ENCODE peak calls at places on chromosomes 7 and 10, in six cellular contexts. R, L, A, Z, Y and C are unnamed samples.

GRCh38 chr7:45625067-45625466 is 50.9 kb downstream of the ADCY1 start:
- DNase-seq in R (no peak), L (no peak), A (no peak), Z (no peak), Y (no peak), C (no peak)

GRCh38 chr10:121154846-121155245 is 303.7 kb downstream of the WDR11 start:
- DNase-seq in R (peak), L (no peak), A (no peak), Z (no peak), Y (no peak), C (no peak)

GRCh38 chr7:151251328-151251925 is 2.9 kb upstream of the SMARCD3 start:
- DNase-seq in R (no peak), L (no peak), A (no peak), Z (no peak), Y (peak), C (no peak)

GRCh38 chr10:121490906-121491519 is 107.2 kb downstream of the FGFR2 start:
- DNase-seq in R (no peak), L (no peak), A (no peak), Z (no peak), Y (no peak), C (no peak)

GRCh38 chr10:73910764-73911552 is at the start of gene PLAU:
- DNase-seq in R (no peak), L (no peak), A (no peak), Z (peak), Y (peak), C (no peak)

GRCh38 chr10:29840516-29841276 is 205.9 kb upstream of the SVIL start:
- DNase-seq in R (no peak), L (no peak), A (no peak), Z (no peak), Y (no peak), C (no peak)

GRCh38 chr7:1355568-1356340 is 103.5 kb downstream of the MICALL2 start:
- DNase-seq in R (no peak), L (no peak), A (no peak), Z (no peak), Y (no peak), C (no peak)

GRCh38 chr7:29946428-29947186 is 43.0 kb downstream of the SCRN1 start:
- DNase-seq in R (peak), L (peak), A (no peak), Z (no peak), Y (peak), C (no peak)

GRCh38 chr7:9709211-9709610 is 1264.5 kb upstream of the PHF14 start:
- DNase-seq in R (no peak), L (no peak), A (no peak), Z (no peak), Y (no peak), C (no peak)

GRCh38 chr10:14667748-14668147 is 106.9 kb downstream of the FAM107B start:
- DNase-seq in R (no peak), L (no peak), A (no peak), Z (no peak), Y (no peak), C (no peak)

GRCh38 chr10:130242483-130242882 is 106.3 kb downstream of the GLRX3 start:
- DNase-seq in R (no peak), L (no peak), A (no peak), Z (no peak), Y (no peak), C (peak)

GRCh38 chr7:5183899-5184298 is 6.1 kb upstream of the WIPI2 start:
- DNase-seq in R (no peak), L (no peak), A (no peak), Z (no peak), Y (no peak), C (no peak)

GRCh38 chr10:5583525-5584175 is 58.9 kb downstream of the CALML3 start:
- DNase-seq in R (no peak), L (no peak), A (peak), Z (no peak), Y (peak), C (peak)

GRCh38 chr7:142516038-142516501 is 233.2 kb upstream of the PRSS1 start:
- DNase-seq in R (peak), L (peak), A (peak), Z (peak), Y (peak), C (peak)

GRCh38 chr7:156117542-156118245 is 305.4 kb upstream of the SHH start:
- DNase-seq in R (no peak), L (no peak), A (no peak), Z (no peak), Y (no peak), C (no peak)

GRCh38 chr10:91799580-91799975 is 1.4 kb downstream of the TNKS2 start:
- DNase-seq in R (no peak), L (no peak), A (no peak), Z (no peak), Y (no peak), C (no peak)

GRCh38 chr7:149690688-149691446 is 82.5 kb downstream of the ZNF467 start:
- DNase-seq in R (peak), L (peak), A (no peak), Z (peak), Y (peak), C (no peak)

GRCh38 chr7:12746211-12746610 is 58.8 kb downstream of the ARL4A start:
- DNase-seq in R (no peak), L (no peak), A (no peak), Z (no peak), Y (no peak), C (no peak)

DNA sequence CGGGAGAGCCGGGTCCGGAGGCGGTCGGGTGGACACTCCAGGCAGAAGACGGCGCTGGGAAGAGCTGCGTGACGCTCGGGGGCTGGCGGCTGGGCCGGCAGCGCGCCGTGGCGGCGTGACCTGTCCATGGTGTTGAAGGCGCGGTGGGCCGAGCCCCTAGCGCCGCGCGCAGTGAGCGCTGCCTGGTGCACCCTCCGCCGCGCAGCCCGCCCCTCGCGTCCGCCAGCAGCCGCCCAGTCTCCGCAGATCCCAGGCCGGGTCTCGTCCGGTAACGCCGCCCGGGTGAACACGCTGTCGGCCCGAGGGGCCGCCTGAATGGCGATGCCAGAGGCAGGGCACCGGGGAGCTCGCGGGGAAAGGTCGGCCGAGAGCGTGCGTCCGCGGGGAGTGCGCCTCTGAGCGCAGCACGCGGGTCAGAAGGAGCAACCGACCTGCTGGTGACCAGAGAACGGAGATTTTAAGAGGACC is 657 bp upstream of the TMEM178B start:
- DNase-seq in R (peak), L (no peak), A (no peak), Z (no peak), Y (no peak), C (no peak)
- TF ChIP-seq ZNF274 in R (no peak), L (no peak), A (no peak), Z (no peak), Y (no peak), C (no peak)

GRCh38 chr7:157831143-157831900 is 494.5 kb downstream of the DNAJB6 start:
- DNase-seq in R (no peak), L (no peak), A (no peak), Z (no peak), Y (no peak), C (no peak)

GRCh38 chr7:157828881-157829280 is 492.1 kb downstream of the DNAJB6 start:
- DNase-seq in R (no peak), L (no peak), A (no peak), Z (no peak), Y (no peak), C (no peak)

GRCh38 chr7:157829491-157829890 is 492.7 kb downstream of the DNAJB6 start:
- DNase-seq in R (no peak), L (no peak), A (no peak), Z (no peak), Y (no peak), C (no peak)

GRCh38 chr7:157831901-157832810 is 495.4 kb downstream of the DNAJB6 start:
- DNase-seq in R (no peak), L (no peak), A (no peak), Z (no peak), Y (no peak), C (no peak)

GRCh38 chr7:157830331-157830730 is 493.5 kb downstream of the DNAJB6 start:
- DNase-seq in R (no peak), L (no peak), A (no peak), Z (no peak), Y (no peak), C (no peak)
- TF ChIP-seq ZNF274 in R (no peak), L (no peak), A (no peak), Z (no peak), Y (no peak), C (no peak)

GRCh38 chr10:45410807-45411606 is 37.0 kb downstream of the ALOX5 start:
- DNase-seq in R (no peak), L (no peak), A (no peak), Z (peak), Y (no peak), C (no peak)
- TF ChIP-seq ZNF274 in R (no peak), L (no peak), A (no peak), Z (no peak), Y (no peak), C (no peak)

GRCh38 chr7:106867641-106868351 is 2.7 kb downstream of the PIK3CG start:
- DNase-seq in R (no peak), L (no peak), A (no peak), Z (no peak), Y (no peak), C (no peak)
- TF ChIP-seq ZNF274 in R (no peak), L (no peak), A (no peak), Z (no peak), Y (no peak), C (no peak)

GRCh38 chr10:21278491-21279216 is 246.8 kb downstream of the SKIDA1 start:
- DNase-seq in R (peak), L (peak), A (peak), Z (peak), Y (peak), C (peak)

GRCh38 chr10:21281173-21281572 is 244.3 kb downstream of the SKIDA1 start:
- DNase-seq in R (no peak), L (no peak), A (no peak), Z (no peak), Y (no peak), C (no peak)

GRCh38 chr10:21280037-21280436 is 245.4 kb downstream of the SKIDA1 start:
- DNase-seq in R (no peak), L (no peak), A (no peak), Z (no peak), Y (no peak), C (no peak)

GRCh38 chr10:21281765-21282484 is 243.6 kb downstream of the SKIDA1 start:
- DNase-seq in R (no peak), L (no peak), A (no peak), Z (no peak), Y (peak), C (peak)

GRCh38 chr10:21279217-21279575 is 246.3 kb downstream of the SKIDA1 start:
- DNase-seq in R (no peak), L (no peak), A (no peak), Z (no peak), Y (no peak), C (no peak)
- TF ChIP-seq ZNF274 in R (no peak), L (no peak), A (no peak), Z (no peak), Y (no peak), C (no peak)

DNA sequence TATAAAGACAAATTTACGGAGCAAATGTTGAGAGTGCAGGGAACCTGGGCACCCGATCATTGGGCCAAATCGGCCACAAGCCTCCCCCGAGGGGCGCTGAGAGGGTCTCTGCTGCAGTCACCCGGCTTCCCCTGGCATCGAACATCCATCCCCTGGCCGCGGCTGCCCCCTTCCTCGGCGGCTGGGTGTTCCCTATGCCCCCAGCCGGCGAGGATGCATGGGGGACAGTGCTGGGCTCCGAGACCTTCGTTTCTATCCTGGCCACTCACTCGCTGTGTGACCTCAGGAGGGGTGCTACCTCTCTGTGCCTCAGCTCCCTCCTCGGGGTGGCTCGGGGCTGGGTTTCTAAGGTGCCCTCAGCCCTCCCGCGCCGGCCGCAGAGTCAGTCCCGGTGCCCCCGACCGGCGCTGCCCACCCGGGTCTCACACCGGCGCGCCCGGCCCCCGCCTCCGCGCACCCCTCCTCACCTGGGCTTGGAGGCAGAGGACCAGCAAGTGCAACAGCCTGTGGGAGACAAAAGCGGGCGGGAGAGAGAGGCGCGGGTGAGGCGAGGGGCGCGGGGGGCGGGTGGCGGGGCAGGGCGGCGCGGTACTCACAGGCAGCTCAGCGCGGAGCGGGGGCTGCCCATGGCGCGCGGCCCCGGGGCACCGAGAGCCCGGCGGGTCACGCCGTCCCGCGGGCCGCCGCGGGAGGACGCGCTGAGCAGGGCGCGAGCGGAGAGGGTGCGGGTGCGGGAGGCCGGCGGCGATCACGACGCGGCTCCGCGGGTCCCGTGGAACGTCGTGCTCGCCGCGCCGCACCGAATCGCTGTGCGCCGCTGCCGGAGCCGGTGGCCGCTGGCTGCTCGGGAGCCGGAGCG is at the start of gene FGF8:
- DNase-seq in R (no peak), L (no peak), A (no peak), Z (no peak), Y (peak), C (no peak)
- TF ChIP-seq ZNF274 in R (no peak), L (no peak), A (no peak), Z (no peak), Y (no peak), C (no peak)

DNA sequence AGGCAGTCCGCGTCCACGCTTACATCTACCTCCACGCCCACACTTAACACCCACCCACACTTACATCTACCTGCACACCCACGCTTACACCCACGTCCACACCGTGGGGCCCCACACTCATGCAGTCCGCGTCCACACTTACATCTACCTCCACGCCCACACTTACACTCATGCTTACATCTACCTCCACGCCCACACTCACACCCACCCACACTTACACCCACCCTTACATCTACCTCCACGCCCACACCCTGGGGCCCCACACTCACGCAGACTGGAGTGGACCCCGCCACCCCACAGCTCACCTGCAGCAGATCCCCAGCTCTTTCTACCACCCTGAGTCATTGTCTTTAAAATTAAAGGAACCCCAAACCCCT is 32.4 kb upstream of the PWWP2B start:
- DNase-seq in R (no peak), L (no peak), A (no peak), Z (no peak), Y (no peak), C (no peak)
- TF ChIP-seq ZNF274 in R (no peak), L (no peak), A (no peak), Z (no peak), Y (no peak), C (no peak)

DNA sequence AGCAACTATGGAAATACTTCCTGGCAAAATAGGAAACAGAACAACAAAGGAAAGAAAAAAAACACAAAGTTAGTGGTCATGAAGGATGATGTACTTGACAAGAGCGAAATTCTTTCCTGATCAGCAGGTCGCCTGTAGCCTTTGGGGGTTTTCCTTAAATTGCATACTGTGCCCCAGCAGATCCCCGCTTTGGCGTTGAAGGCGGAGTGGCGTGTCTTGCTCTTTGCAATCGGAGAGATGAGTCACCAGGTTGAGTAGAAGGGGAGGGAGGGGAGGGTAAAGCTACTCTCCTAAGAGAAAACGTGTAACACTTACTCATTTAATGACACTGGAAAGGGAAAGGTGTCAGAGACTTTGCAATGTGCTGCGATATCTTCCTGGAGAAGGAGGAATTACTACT is 587.2 kb downstream of the SORCS1 start:
- DNase-seq in R (no peak), L (no peak), A (no peak), Z (no peak), Y (no peak), C (peak)
- TF ChIP-seq ZNF274 in R (no peak), L (no peak), A (no peak), Z (no peak), Y (no peak), C (no peak)

DNA sequence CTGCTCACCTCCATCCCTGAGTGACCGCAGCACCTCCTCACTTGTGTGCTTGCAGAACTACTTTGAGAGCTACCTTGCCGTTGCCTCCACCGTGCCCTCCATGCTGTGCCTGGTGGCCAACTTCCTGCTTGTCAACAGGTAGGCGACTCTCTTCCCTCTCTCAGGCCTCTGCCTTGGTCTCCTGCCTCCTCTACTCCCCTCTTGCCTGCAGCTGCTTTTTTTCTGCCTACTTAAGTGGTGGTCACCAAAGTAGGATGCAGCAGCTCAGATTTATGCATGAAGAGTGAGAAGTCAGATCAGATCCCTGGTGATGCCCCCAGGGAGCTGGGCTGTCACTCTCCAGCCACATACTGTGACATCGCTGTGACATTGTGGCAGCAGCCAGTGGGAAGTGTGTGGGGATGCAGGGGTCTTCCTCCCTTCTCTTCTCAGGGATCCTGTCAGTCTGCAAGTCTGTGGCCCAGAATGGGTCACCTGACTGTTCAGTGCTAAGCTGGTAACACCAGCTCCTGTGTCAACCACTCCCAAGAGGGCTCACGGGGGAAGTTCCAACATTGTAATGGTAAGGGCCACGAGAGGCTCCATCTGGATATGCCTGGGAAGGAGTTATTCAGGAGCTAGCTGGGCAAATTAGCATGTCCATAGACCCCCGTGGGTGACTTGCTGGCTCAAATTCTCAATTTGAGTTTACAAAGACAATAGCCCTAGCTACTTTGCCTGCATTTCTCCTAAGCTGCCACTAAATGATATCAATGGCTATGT is 25.3 kb downstream of the SLC29A3 start:
- DNase-seq in R (no peak), L (no peak), A (no peak), Z (no peak), Y (peak), C (peak)
- TF ChIP-seq ZNF274 in R (no peak), L (no peak), A (no peak), Z (no peak), Y (no peak), C (no peak)